ENCODE peak calls at places on chromosomes 2 and 18, in eight cellular contexts. D, S, Y, N, W, U, T and E are unnamed samples. For H3K4me1, the result is how much of the 10 kb centered on the place peaks cover.

GRCh38 chr18:12008181-12008767 is 27.0 kb downstream of the IMPA2 start:
- DNase-seq in N (no peak), Y (no peak), S (no peak), W (no peak), D (no peak), U (no peak), T (no peak), E (no peak)

GRCh38 chr2:142745691-142746090 is 131.8 kb upstream of the KYNU start:
- DNase-seq in T (no peak), D (no peak), N (no peak), W (no peak), Y (no peak), S (no peak), U (no peak), E (no peak)

GRCh38 chr2:127185720-127186119 is 34.4 kb downstream of the CYP27C1 start:
- DNase-seq in S (no peak), T (no peak), U (no peak), N (no peak), W (no peak), D (no peak), Y (no peak), E (no peak)

GRCh38 chr2:207143474-207144190 is 22.1 kb downstream of the KLF7 start:
- DNase-seq in T (no peak), D (peak), Y (peak), W (no peak), N (peak), U (no peak), S (peak), E (peak)

GRCh38 chr2:42059261-42059898 is 11.6 kb downstream of the PKDCC start:
- DNase-seq in W (no peak), T (no peak), N (no peak), Y (no peak), U (no peak), S (no peak), D (peak), E (no peak)

GRCh38 chr2:157871415-157871814 is 4.7 kb downstream of the ACVR1 start:
- DNase-seq in Y (no peak), T (no peak), S (no peak), D (no peak), W (no peak), U (no peak), N (no peak), E (no peak)

GRCh38 chr2:68463287-68463877 is 3.7 kb downstream of the FBXO48 start:
- DNase-seq in Y (peak), S (no peak), D (no peak), T (no peak), N (peak), U (no peak), W (no peak), E (peak)

GRCh38 chr2:172588931-172589330 is 33.0 kb downstream of the PDK1 start:
- DNase-seq in T (no peak), W (no peak), U (no peak), S (no peak), D (no peak), N (no peak), Y (no peak), E (no peak)

GRCh38 chr18:59395226-59396175 is 36.4 kb upstream of the LMAN1 start:
- DNase-seq in S (no peak), W (no peak), N (peak), Y (no peak), D (no peak), U (no peak), T (no peak), E (no peak)

GRCh38 chr2:113148606-113149552 is 21.5 kb downstream of the IL1RN start:
- DNase-seq in W (no peak), D (no peak), T (no peak), S (no peak), N (no peak), Y (no peak), U (no peak), E (no peak)

GRCh38 chr2:10966741-10967140 is 55.0 kb downstream of the KCNF1 start:
- DNase-seq in S (no peak), N (no peak), U (no peak), Y (no peak), W (no peak), D (no peak), T (no peak), E (no peak)

GRCh38 chr2:216391401-216391800 is 19.1 kb upstream of the MARCHF4 start:
- DNase-seq in U (no peak), T (no peak), S (no peak), W (no peak), Y (no peak), N (no peak), D (no peak), E (no peak)

GRCh38 chr2:65315042-65315441 is 87.4 kb downstream of the ACTR2 start:
- DNase-seq in W (no peak), N (no peak), S (no peak), U (no peak), Y (no peak), T (no peak), D (no peak), E (no peak)

GRCh38 chr2:229388746-229389145 is 117.7 kb upstream of the PID1 start:
- DNase-seq in N (no peak), T (no peak), D (no peak), W (no peak), Y (no peak), U (no peak), S (no peak), E (no peak)

GRCh38 chr2:170848587-170848986 is 31.9 kb downstream of the GAD1 start:
- DNase-seq in W (no peak), T (no peak), D (no peak), N (no peak), S (no peak), U (no peak), Y (no peak), E (no peak)

GRCh38 chr2:20065885-20066602 is 14.6 kb upstream of the LAPTM4A start:
- DNase-seq in U (no peak), D (peak), S (no peak), N (no peak), Y (peak), W (no peak), T (no peak), E (no peak)

GRCh38 chr2:197378494-197378972 is 56.3 kb downstream of the SF3B1 start:
- DNase-seq in W (peak), U (no peak), S (no peak), Y (peak), T (no peak), D (peak), N (peak), E (peak)

GRCh38 chr2:240624011-240624949 is 1.0 kb upstream of the GPR35 start:
- DNase-seq in S (peak), U (no peak), N (no peak), D (peak), T (no peak), W (no peak), Y (no peak), E (no peak)

GRCh38 chr2:163191372-163191771 is 352.8 kb upstream of the KCNH7 start:
- DNase-seq in U (no peak), W (no peak), D (no peak), S (no peak), Y (peak), N (peak), T (no peak), E (no peak)

GRCh38 chr2:181074457-181074856 is 94.1 kb downstream of the UBE2E3 start:
- DNase-seq in D (no peak), U (no peak), T (no peak), N (no peak), W (no peak), S (no peak), Y (no peak), E (no peak)

GRCh38 chr18:13051950-13052349 is 60.8 kb downstream of the CEP192 start:
- DNase-seq in N (no peak), W (no peak), S (no peak), T (no peak), Y (no peak), U (peak), D (no peak), E (no peak)
- H3K27ac ChIP-seq in N (no peak), W (no peak), S (no peak), T (no peak), Y (no peak), U (no peak), D (no peak), E (no peak)

GRCh38 chr2:223203971-223204370 is 152.0 kb downstream of the KCNE4 start:
- DNase-seq in S (no peak), W (no peak), U (no peak), N (no peak), T (no peak), D (no peak), Y (no peak), E (no peak)

GRCh38 chr2:223210489-223210888 is 158.5 kb downstream of the KCNE4 start:
- DNase-seq in W (no peak), S (no peak), D (no peak), N (no peak), U (no peak), Y (no peak), T (no peak), E (no peak)

GRCh38 chr2:223199531-223200506 is 147.8 kb downstream of the KCNE4 start:
- DNase-seq in W (no peak), D (no peak), T (no peak), U (no peak), S (no peak), Y (no peak), N (no peak), E (no peak)

GRCh38 chr2:223204537-223204936 is 152.5 kb downstream of the KCNE4 start:
- DNase-seq in U (no peak), T (no peak), D (no peak), W (no peak), Y (no peak), S (no peak), N (no peak), E (no peak)
- H3K4me3 ChIP-seq in U (no peak), T (no peak), D (no peak), W (no peak), Y (no peak), S (no peak), N (no peak), E (no peak)

DNA sequence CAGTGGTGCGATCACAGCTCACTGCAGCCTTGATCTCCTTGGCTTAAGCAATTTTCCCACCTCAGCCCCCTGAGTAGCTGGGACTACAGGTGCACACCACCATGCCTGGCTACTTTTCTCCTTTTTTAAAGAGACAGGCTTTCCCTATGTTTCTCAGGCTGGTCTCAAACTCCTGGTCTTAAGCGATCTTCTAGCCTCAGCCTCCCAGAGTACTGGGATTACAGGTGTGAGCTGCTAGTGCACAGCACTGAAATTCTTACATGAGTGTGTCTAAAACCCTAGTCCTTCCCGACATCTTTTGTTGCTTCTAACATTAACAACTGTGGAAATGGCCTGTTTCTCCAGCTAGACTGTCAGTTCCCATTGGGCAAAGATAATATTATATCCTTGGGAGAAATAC is 2.9 kb downstream of the UGP2 start:
- DNase-seq in U (no peak), D (no peak), N (no peak), S (no peak), T (no peak), Y (no peak), W (no peak), E (no peak)
- H3K4me1 ChIP-seq in U (under half), D (under half), N (under half), S (half or more), T (under half), Y (under half), W (under half), E (half or more)

GRCh38 chr2:38160517-38160916 is 84.6 kb upstream of the CYP1B1 start:
- DNase-seq in T (no peak), D (no peak), S (no peak), U (no peak), Y (no peak), N (peak), W (no peak), E (no peak)
- H3K27ac ChIP-seq in T (no peak), D (no peak), S (peak), U (no peak), Y (no peak), N (no peak), W (no peak), E (no peak)

GRCh38 chr18:31099490-31100230 is 2.6 kb downstream of the DSC2 start:
- DNase-seq in T (no peak), S (no peak), U (no peak), N (no peak), W (no peak), Y (no peak), D (no peak), E (no peak)
- H3K4me3 ChIP-seq in T (peak), S (no peak), U (no peak), N (peak), W (no peak), Y (no peak), D (peak), E (no peak)

DNA sequence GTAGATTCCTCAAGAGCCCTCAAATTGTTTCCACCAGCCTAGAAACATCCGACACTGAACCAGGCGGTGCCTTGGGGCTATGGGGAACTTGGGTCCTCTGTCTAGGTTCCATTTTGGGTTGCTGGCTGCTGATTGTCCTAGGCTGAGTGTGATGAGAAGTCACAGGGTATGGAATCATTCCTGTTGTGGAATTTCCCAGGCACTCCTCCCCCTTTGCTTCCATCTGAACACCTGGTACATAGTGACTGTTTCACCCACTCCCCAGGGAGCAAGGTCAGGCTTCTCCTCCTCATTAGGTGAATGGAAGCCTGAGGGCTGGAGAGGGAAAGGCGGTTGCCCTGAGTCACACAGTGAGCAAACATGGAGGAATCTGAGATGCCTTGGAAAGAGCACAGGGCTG is 4.5 kb downstream of the KIF3C start:
- DNase-seq in W (no peak), S (no peak), Y (no peak), U (no peak), D (no peak), N (no peak), T (no peak), E (no peak)
- H3K4me1 ChIP-seq in W (under half), S (under half), Y (under half), U (under half), D (under half), N (under half), T (under half), E (under half)

DNA sequence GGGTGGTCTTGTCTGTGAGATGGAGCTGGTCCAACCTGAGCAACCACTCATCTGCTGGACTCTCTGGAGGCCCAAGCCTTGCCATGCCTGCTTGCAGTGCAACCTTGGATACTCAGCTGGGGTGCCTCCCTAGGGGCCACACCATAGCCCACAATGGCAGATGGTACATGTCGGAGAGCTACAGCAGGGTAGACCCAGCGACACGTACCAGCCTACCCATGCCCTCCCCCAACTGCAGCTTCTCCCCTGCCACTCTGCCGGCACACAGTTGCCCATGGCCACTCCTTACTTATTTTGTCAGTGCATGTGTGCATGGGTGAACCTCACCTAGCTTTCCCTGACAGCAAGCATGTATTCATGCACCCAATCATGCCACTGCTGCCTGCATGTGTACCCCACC is 690.9 kb downstream of the CCDC85A start:
- DNase-seq in T (no peak), Y (no peak), D (peak), U (no peak), N (no peak), S (no peak), W (no peak), E (no peak)
- H3K27ac ChIP-seq in T (no peak), Y (no peak), D (no peak), U (no peak), N (no peak), S (no peak), W (no peak), E (no peak)